ENCODE peak calls at places on chromosome 20, in five cellular contexts. One of them, this sample, is unnamed.

GRCh38 chr20:61114776-61115175 is 137.3 kb upstream of the CDH4 start:
- DNase-seq in neural crest cell: no peak
- DNase-seq in activated naive CD8-positive, alpha-beta T cell treated with anti-CD3 and anti-CD28 coated beads, Interleukin-2, amount 50 U/mL, for 16 hours: no peak
- DNase-seq in stimulated activated CD4-positive, alpha-beta T cell treated with anti-CD3 and anti-CD28 coated beads, Interleukin-1b, Interleukin-23, amount 100 ng/mL, for 24 hours: no peak
- DNase-seq in mucosa of gallbladder: no peak
- DNase-seq in this sample: no peak

GRCh38 chr20:46939031-46939430 is 44.4 kb downstream of the EYA2 start:
- DNase-seq in neural crest cell: no peak
- DNase-seq in activated naive CD8-positive, alpha-beta T cell treated with anti-CD3 and anti-CD28 coated beads, Interleukin-2, amount 50 U/mL, for 16 hours: no peak
- DNase-seq in mucosa of gallbladder: no peak
- DNase-seq in stimulated activated CD4-positive, alpha-beta T cell treated with anti-CD3 and anti-CD28 coated beads, Interleukin-1b, Interleukin-23, amount 100 ng/mL, for 24 hours: no peak
- DNase-seq in this sample: no peak

GRCh38 chr20:33526769-33527168 is 36.9 kb downstream of the CBFA2T2 start:
- DNase-seq in stimulated activated CD4-positive, alpha-beta T cell treated with anti-CD3 and anti-CD28 coated beads, Interleukin-1b, Interleukin-23, amount 100 ng/mL, for 24 hours: no peak
- DNase-seq in activated naive CD8-positive, alpha-beta T cell treated with anti-CD3 and anti-CD28 coated beads, Interleukin-2, amount 50 U/mL, for 16 hours: no peak
- DNase-seq in mucosa of gallbladder: no peak
- DNase-seq in neural crest cell: no peak
- DNase-seq in this sample: no peak

GRCh38 chr20:37630161-37630560 is 63.7 kb upstream of the CTNNBL1 start:
- DNase-seq in neural crest cell: no peak
- DNase-seq in activated naive CD8-positive, alpha-beta T cell treated with anti-CD3 and anti-CD28 coated beads, Interleukin-2, amount 50 U/mL, for 16 hours: no peak
- DNase-seq in stimulated activated CD4-positive, alpha-beta T cell treated with anti-CD3 and anti-CD28 coated beads, Interleukin-1b, Interleukin-23, amount 100 ng/mL, for 24 hours: no peak
- DNase-seq in mucosa of gallbladder: no peak
- DNase-seq in this sample: no peak

GRCh38 chr20:11726021-11726420 is 191.7 kb upstream of the BTBD3 start:
- DNase-seq in stimulated activated CD4-positive, alpha-beta T cell treated with anti-CD3 and anti-CD28 coated beads, Interleukin-1b, Interleukin-23, amount 100 ng/mL, for 24 hours: no peak
- DNase-seq in neural crest cell: no peak
- DNase-seq in activated naive CD8-positive, alpha-beta T cell treated with anti-CD3 and anti-CD28 coated beads, Interleukin-2, amount 50 U/mL, for 16 hours: no peak
- DNase-seq in mucosa of gallbladder: no peak
- DNase-seq in this sample: no peak

GRCh38 chr20:32605167-32605656 is 20.1 kb upstream of the NOL4L start:
- DNase-seq in stimulated activated CD4-positive, alpha-beta T cell treated with anti-CD3 and anti-CD28 coated beads, Interleukin-1b, Interleukin-23, amount 100 ng/mL, for 24 hours: no peak
- DNase-seq in neural crest cell: no peak
- DNase-seq in activated naive CD8-positive, alpha-beta T cell treated with anti-CD3 and anti-CD28 coated beads, Interleukin-2, amount 50 U/mL, for 16 hours: no peak
- DNase-seq in mucosa of gallbladder: peak
- DNase-seq in this sample: no peak

GRCh38 chr20:40016359-40016758 is 672.7 kb downstream of the MAFB start:
- DNase-seq in activated naive CD8-positive, alpha-beta T cell treated with anti-CD3 and anti-CD28 coated beads, Interleukin-2, amount 50 U/mL, for 16 hours: no peak
- DNase-seq in neural crest cell: no peak
- DNase-seq in mucosa of gallbladder: no peak
- DNase-seq in stimulated activated CD4-positive, alpha-beta T cell treated with anti-CD3 and anti-CD28 coated beads, Interleukin-1b, Interleukin-23, amount 100 ng/mL, for 24 hours: no peak
- DNase-seq in this sample: no peak

GRCh38 chr20:35902545-35902941 is 51.8 kb downstream of the SCAND1 start:
- DNase-seq in mucosa of gallbladder: no peak
- DNase-seq in neural crest cell: no peak
- DNase-seq in activated naive CD8-positive, alpha-beta T cell treated with anti-CD3 and anti-CD28 coated beads, Interleukin-2, amount 50 U/mL, for 16 hours: no peak
- DNase-seq in stimulated activated CD4-positive, alpha-beta T cell treated with anti-CD3 and anti-CD28 coated beads, Interleukin-1b, Interleukin-23, amount 100 ng/mL, for 24 hours: no peak
- DNase-seq in this sample: no peak

GRCh38 chr20:4626228-4626627 is 95.5 kb upstream of the PRND start:
- DNase-seq in neural crest cell: no peak
- DNase-seq in stimulated activated CD4-positive, alpha-beta T cell treated with anti-CD3 and anti-CD28 coated beads, Interleukin-1b, Interleukin-23, amount 100 ng/mL, for 24 hours: no peak
- DNase-seq in mucosa of gallbladder: no peak
- DNase-seq in activated naive CD8-positive, alpha-beta T cell treated with anti-CD3 and anti-CD28 coated beads, Interleukin-2, amount 50 U/mL, for 16 hours: no peak
- DNase-seq in this sample: no peak

GRCh38 chr20:10492065-10492464 is 57.0 kb downstream of the SLX4IP start:
- DNase-seq in stimulated activated CD4-positive, alpha-beta T cell treated with anti-CD3 and anti-CD28 coated beads, Interleukin-1b, Interleukin-23, amount 100 ng/mL, for 24 hours: no peak
- DNase-seq in neural crest cell: no peak
- DNase-seq in activated naive CD8-positive, alpha-beta T cell treated with anti-CD3 and anti-CD28 coated beads, Interleukin-2, amount 50 U/mL, for 16 hours: no peak
- DNase-seq in mucosa of gallbladder: no peak
- DNase-seq in this sample: no peak

This sample was measured in 8988T.